ENCODE peak calls at places on chromosomes 11 and 22, in nine cellular contexts. C is lower leg skin; Q is transverse colon; K is retinal pigment epithelial cell; L is endothelial cell of umbilical vein; J is foreskin fibroblast; F is CD8-positive, alpha-beta T cell; E is stomach; Z is K562. P is an unnamed sample.

GRCh38 chr11:60785806-60786361 is 751 bp downstream of the MS4A10 start:
- DNase-seq in C (no peak), Q (no peak), K (no peak), L (peak), J (peak), F (no peak), E (no peak), Z (no peak), P (no peak)

GRCh38 chr11:107683807-107684206 is 28.0 kb downstream of the SLN start:
- DNase-seq in C (no peak), Q (no peak), K (no peak), L (no peak), J (no peak), F (no peak), E (no peak), Z (peak), P (no peak)

GRCh38 chr11:35800970-35801953 is 138.7 kb downstream of the TRIM44 start:
- DNase-seq in C (no peak), Q (no peak), K (no peak), L (peak), J (no peak), F (no peak), E (no peak), Z (no peak), P (no peak)

GRCh38 chr22:21726650-21727049 is 8.9 kb downstream of the YPEL1 start:
- DNase-seq in C (no peak), Q (peak), K (no peak), L (no peak), J (no peak), F (no peak), E (no peak), Z (peak), P (no peak)

GRCh38 chr22:46085831-46086576 is 64.3 kb upstream of the PPARA start:
- DNase-seq in C (peak), Q (peak), K (no peak), L (no peak), J (peak), F (no peak), E (peak), Z (peak), P (no peak)

GRCh38 chr11:93329936-93330445 is 551 bp upstream of the DEUP1 start:
- DNase-seq in C (no peak), Q (no peak), K (no peak), L (no peak), J (no peak), F (no peak), E (no peak), Z (peak), P (no peak)

GRCh38 chr11:78576549-78577097 is 2.0 kb upstream of the NARS2 start:
- DNase-seq in C (no peak), Q (no peak), K (no peak), L (peak), J (no peak), F (no peak), E (no peak), Z (no peak), P (no peak)

GRCh38 chr22:29871684-29872083 is 11.3 kb upstream of the MTMR3 start:
- DNase-seq in C (no peak), Q (no peak), K (no peak), L (no peak), J (no peak), F (no peak), E (no peak), Z (no peak), P (no peak)

GRCh38 chr11:61654397-61654829 is 25.8 kb upstream of the DAGLA start:
- DNase-seq in C (peak), Q (peak), K (no peak), L (no peak), J (no peak), F (no peak), E (no peak), Z (no peak), P (no peak)

GRCh38 chr22:46607483-46608114 is 12.6 kb upstream of the GRAMD4 start:
- DNase-seq in C (no peak), Q (no peak), K (no peak), L (no peak), J (no peak), F (no peak), E (no peak), Z (no peak), P (no peak)

GRCh38 chr22:49372530-49373288 is 455.0 kb downstream of the BRD1 start:
- DNase-seq in C (peak), Q (no peak), K (no peak), L (no peak), J (no peak), F (no peak), E (peak), Z (peak), P (no peak)

GRCh38 chr11:73195191-73196007 is 22.7 kb upstream of the P2RY2 start:
- DNase-seq in C (peak), Q (peak), K (no peak), L (no peak), J (no peak), F (no peak), E (peak), Z (no peak), P (no peak)

GRCh38 chr11:71228961-71229360 is 23.4 kb downstream of the SHANK2 start:
- DNase-seq in C (no peak), Q (no peak), K (no peak), L (no peak), J (no peak), F (no peak), E (no peak), Z (no peak), P (no peak)

GRCh38 chr11:45665206-45665932 is at the start of gene CHST1:
- DNase-seq in C (no peak), Q (peak), K (no peak), L (peak), J (peak), F (no peak), E (peak), Z (no peak), P (no peak)

DNA sequence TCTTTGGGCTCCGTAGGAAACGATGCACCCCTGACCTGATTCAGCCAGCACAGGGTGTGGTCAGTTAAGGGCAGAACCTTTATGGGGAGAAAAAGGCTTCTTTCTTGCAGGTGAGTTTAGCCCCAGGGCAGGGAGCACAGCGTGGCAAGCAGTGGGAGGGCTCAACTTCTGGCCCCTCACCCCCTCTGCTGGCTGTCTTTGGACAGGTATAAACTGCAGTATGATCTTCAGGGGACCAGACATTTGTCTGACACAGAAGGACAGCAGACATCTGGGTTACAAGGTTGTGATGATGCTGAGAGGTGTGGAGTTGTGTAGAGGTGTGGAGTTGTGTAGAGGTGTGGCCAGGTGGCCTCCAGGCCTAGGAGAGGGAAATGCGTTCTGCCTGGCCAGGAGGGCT is 324.0 kb upstream of the PLET1 start:
- DNase-seq in C (no peak), Q (no peak), K (no peak), L (no peak), J (no peak), F (no peak), E (no peak), Z (peak), P (no peak)
- TF ChIP-seq CTCF in C (no peak), Q (no peak), K (peak), L (no peak), J (no peak), F (no peak), E (no peak), Z (peak), P (peak)

DNA sequence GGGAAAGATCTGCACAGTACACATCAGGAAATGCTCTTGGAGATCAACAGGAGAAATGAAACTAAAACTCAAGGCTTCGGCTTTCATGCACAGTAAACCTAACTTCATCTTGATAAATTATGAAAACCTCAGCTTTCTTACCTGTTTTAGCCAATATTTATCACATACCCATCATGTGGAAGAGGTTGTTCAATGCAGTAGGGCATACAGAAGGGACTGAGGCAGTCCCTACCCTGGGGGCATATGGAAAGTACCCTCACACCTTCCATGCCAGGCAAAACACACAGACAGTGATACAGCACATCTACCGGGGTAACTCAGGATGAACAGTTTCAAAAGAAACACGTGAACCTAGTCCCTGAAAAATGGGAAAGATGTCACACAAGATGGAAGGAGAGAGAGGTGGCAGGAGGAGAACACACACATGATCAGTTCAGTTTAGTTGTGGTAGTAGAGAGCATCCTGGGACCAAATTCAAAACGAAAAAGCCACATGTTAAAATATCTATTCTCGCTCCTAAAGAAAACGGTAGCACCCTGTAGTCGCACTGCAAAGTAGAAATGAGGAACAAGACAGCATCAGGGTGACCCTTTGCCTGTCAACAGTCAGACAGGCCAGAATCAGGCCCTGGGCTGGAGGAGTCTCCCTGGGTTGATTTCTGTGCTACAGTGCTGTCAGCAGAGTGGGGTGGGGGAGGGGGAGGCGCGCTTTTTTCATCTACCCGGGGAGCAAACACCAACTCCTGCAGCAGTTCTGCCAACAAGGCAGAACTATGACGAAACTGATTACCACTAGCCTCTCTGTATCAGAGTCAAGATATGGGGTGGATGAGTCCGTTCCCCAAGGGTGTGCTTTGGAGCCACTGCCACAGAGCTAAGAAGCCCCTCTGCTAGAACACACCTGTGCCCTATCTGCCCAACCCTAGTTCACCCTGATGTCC is 1.3 kb downstream of the HIRA start:
- DNase-seq in C (no peak), Q (peak), K (no peak), L (peak), J (peak), F (no peak), E (peak), Z (peak), P (no peak)
- H3K4me3 ChIP-seq in C (peak), Q (peak), K (peak), L (peak), J (peak), F (peak), E (peak), Z (peak), P (peak)

GRCh38 chr11:32435511-32435946 is at the start of gene WT1:
- DNase-seq in C (no peak), Q (no peak), K (no peak), L (no peak), J (no peak), F (no peak), E (no peak), Z (peak), P (no peak)

GRCh38 chr11:32433249-32434115 is 1.9 kb downstream of the WT1 start:
- DNase-seq in C (no peak), Q (no peak), K (no peak), L (no peak), J (no peak), F (no peak), E (no peak), Z (peak), P (no peak)

GRCh38 chr11:32434116-32434386 is 1.3 kb downstream of the WT1 start:
- DNase-seq in C (no peak), Q (no peak), K (no peak), L (no peak), J (no peak), F (no peak), E (no peak), Z (no peak), P (no peak)

GRCh38 chr11:32435152-32435480 is 223 bp downstream of the WT1 start:
- DNase-seq in C (no peak), Q (no peak), K (no peak), L (no peak), J (no peak), F (no peak), E (no peak), Z (no peak), P (no peak)

DNA sequence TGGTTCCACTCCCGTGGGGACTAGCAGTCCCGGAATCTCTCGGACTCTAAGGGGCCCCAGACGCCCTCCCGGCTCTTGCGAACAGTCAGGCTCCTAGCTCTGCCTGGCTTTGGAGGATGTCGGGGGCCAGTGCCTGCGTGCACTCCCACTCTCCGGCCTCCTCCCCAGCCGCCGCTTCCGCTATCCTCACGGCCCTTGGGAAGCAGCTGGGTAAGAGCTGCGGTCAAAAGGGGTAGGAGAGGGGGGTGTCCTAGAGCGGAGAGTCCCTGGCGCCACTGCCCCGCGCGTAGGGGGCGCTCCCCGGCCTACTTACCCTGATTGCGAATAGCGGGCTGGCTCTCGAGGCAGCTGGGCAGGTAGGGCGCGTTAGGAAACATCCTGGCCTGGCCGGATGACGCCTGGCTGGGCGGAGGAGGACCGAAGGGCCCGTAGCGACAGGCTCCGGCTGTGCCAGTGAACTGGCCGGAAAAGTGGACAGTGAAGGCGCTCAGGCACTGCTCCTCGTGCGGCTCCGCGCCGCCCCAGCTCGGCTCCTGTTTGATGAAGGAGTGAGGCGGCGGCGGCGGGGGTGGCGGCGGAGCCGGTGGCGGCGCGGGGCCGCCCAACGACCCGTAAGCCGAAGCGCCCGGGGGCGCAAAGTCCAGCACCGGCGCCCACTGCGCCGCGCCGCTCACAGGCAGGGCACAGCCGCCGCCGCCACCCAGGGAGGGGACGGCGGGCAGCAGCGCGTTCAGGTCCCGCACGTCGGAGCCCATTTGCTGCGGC is 770 bp downstream of the WT1 start:
- DNase-seq in C (no peak), Q (no peak), K (no peak), L (no peak), J (no peak), F (no peak), E (no peak), Z (peak), P (no peak)
- TF ChIP-seq CTCF in C (no peak), Q (no peak), K (no peak), L (no peak), J (no peak), F (no peak), E (no peak), Z (peak), P (no peak)

GRCh38 chr11:44575288-44575672 is 9.8 kb downstream of the CD82 start:
- DNase-seq in C (no peak), Q (no peak), K (no peak), L (no peak), J (peak), F (no peak), E (no peak), Z (no peak), P (peak)
- H3K4me3 ChIP-seq in C (no peak), Q (no peak), K (no peak), L (no peak), J (no peak), F (no peak), E (no peak), Z (no peak), P (no peak)

DNA sequence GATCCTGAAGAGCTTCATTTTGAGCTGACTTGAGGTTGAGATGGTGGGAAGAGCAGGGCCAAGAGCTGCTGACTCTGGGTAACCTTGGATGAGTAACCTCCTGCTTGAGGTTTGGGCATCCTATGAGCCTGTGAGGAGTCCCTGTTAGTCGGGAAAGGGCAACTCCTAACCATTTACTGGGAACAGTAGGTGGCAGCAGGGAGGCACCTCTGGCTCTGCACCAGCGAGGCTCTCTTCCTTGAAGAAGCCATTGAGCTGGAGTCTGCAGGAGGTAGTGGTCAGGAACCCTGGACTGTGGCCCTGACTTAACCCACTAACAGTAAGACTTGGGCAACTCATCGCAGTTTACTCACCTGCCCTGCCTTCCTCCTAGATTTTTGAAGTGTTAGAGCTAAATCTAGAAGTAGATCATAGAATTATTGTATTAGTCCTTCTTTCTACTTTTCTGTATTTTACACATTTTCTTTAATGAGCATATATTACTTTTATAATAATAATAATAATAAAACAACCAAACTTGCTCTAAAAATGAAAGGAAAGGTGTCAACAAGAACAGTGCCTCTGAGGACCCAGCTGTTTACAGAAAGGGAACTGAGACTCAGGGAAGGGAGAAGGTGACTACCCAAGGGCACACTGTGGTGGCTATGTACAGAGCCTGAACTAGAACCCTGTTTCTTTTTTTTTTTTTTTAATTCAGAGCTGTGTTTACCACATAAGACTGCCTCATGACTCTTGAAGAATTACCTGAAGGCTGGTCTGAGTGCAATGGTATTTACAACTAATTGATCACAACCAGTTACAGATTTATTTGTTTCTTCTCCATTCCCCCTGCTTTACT is 47.5 kb downstream of the MEI1 start:
- DNase-seq in C (peak), Q (peak), K (peak), L (peak), J (peak), F (peak), E (peak), Z (peak), P (peak)
- TF ChIP-seq CTCF in C (no peak), Q (peak), K (peak), L (peak), J (peak), F (peak), E (no peak), Z (peak), P (peak)

DNA sequence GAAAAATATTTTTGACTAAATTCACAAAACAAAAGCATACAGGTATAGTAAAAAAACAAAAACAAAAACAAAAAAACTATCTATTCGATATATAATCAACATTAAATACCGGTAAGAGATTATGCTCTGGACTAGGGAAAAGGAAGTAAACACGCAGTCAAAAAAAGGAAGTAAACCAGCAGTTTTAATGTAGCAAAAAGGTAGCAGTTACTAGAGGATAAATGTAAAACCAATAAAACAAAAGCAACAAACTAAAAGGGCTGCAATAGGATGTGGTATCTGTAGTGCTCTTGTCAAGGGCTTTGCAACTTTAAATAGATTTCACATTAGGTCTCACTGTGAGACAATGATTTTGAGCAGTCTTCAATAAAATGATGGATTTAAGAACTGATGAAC is 2.4 kb downstream of the TRIM22 start:
- DNase-seq in C (no peak), Q (no peak), K (no peak), L (no peak), J (no peak), F (no peak), E (no peak), Z (no peak), P (no peak)
- H3K4me3 ChIP-seq in C (no peak), Q (peak), K (no peak), L (no peak), J (no peak), F (peak), E (peak), Z (no peak), P (no peak)

DNA sequence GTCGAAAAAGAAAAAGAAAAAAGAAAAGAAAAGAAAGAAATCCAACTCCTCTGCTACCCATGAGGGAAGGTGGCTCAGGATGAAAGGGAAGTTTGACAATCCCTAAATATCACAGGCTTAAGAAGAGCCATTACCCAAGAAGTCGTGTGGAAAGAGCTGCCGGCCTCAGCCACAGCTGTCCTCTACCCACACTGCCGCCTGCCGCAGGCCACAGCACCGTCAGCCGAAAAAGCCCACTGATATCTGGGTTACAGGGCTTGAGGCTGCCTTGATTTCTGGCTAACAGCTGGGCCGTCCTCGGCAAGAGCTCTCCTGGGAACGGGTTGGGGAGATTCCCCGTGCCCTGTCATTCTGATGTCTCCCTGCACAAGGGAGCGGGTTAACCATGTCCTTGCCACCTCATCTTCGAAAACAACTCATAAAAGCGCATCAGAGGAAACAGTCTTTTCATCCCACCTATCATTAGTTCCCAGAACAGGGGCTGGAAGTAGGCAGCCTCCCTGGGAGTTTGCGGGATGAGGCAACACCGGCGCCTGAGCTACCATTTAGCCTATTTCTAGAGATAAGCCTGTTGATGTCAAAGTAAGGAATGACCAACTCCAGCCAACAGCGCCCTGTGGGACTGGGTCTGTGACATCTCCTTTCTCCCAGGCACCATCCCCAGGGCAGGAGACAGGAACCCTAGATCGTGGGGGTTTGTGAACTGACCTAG is 21.8 kb upstream of the SNX32 start:
- DNase-seq in C (no peak), Q (no peak), K (no peak), L (no peak), J (no peak), F (no peak), E (no peak), Z (no peak), P (no peak)
- TF ChIP-seq CTCF in C (no peak), Q (no peak), K (no peak), L (no peak), J (no peak), F (no peak), E (no peak), Z (peak), P (no peak)